ENCODE peak calls at places on chromosomes 2 and 18, in six cellular contexts. One of them, this sample, is unnamed.

GRCh38 chr2:170816499-170817246 is at the start of gene GAD1:
- DNase-seq in lower lobe of right lung: peak; percentile 70
- DNase-seq in GM06990: peak; percentile 59
- DNase-seq in stomach: peak; percentile 81
- DNase-seq in GM12864: peak; percentile 22
- DNase-seq in testis: peak; percentile 87
- DNase-seq in this sample: peak; percentile 88

GRCh38 chr2:246489-247145 is 17.2 kb downstream of the SH3YL1 start:
- DNase-seq in lower lobe of right lung: no peak
- DNase-seq in stomach: no peak
- DNase-seq in GM12864: no peak
- DNase-seq in testis: peak; percentile 21
- DNase-seq in GM06990: no peak
- DNase-seq in this sample: peak; percentile 77

GRCh38 chr2:238169021-238169707 is 10.4 kb downstream of the ERFE start:
- DNase-seq in GM06990: no peak
- DNase-seq in lower lobe of right lung: no peak
- DNase-seq in stomach: no peak
- DNase-seq in testis: no peak
- DNase-seq in GM12864: no peak
- DNase-seq in this sample: peak; percentile 50

GRCh38 chr2:3316456-3317276 is 61.0 kb downstream of the EIPR1 start:
- DNase-seq in GM12864: no peak
- DNase-seq in GM06990: no peak
- DNase-seq in testis: no peak
- DNase-seq in lower lobe of right lung: peak; percentile 6
- DNase-seq in stomach: no peak
- DNase-seq in this sample: peak; percentile 4

GRCh38 chr2:45681675-45682074 is 30.2 kb downstream of the PRKCE start:
- DNase-seq in GM06990: no peak
- DNase-seq in lower lobe of right lung: no peak
- DNase-seq in stomach: peak; percentile 39
- DNase-seq in GM12864: no peak
- DNase-seq in testis: no peak
- DNase-seq in this sample: peak; percentile 3

GRCh38 chr18:7000484-7001096 is 117.0 kb downstream of the LAMA1 start:
- DNase-seq in GM12864: no peak
- DNase-seq in GM06990: no peak
- DNase-seq in testis: no peak
- DNase-seq in lower lobe of right lung: no peak
- DNase-seq in stomach: no peak
- DNase-seq in this sample: peak; percentile 4

GRCh38 chr18:74803769-74804168 is 206.1 kb downstream of the ZNF407 start:
- DNase-seq in testis: peak; percentile 33
- DNase-seq in lower lobe of right lung: no peak
- DNase-seq in GM12864: no peak
- DNase-seq in GM06990: no peak
- DNase-seq in stomach: no peak
- DNase-seq in this sample: no peak

GRCh38 chr18:48475635-48476549 is 62.9 kb upstream of the CTIF start:
- DNase-seq in lower lobe of right lung: no peak
- DNase-seq in testis: peak; percentile 67
- DNase-seq in GM06990: no peak
- DNase-seq in stomach: peak; percentile 53
- DNase-seq in GM12864: peak; percentile 27
- DNase-seq in this sample: peak; percentile 78

GRCh38 chr2:29489568-29489967 is 374.4 kb downstream of the CLIP4 start:
- DNase-seq in GM12864: no peak
- DNase-seq in GM06990: no peak
- DNase-seq in stomach: no peak
- DNase-seq in testis: no peak
- DNase-seq in lower lobe of right lung: no peak
- DNase-seq in this sample: no peak

GRCh38 chr2:152376385-152376784 is 41.4 kb downstream of the FMNL2 start:
- DNase-seq in lower lobe of right lung: no peak
- DNase-seq in testis: no peak
- DNase-seq in GM06990: no peak
- DNase-seq in GM12864: no peak
- DNase-seq in stomach: peak; percentile 48
- DNase-seq in this sample: no peak

GRCh38 chr2:109345653-109346165 is 216.7 kb downstream of the SH3RF3 start:
- DNase-seq in stomach: no peak
- DNase-seq in testis: no peak
- DNase-seq in lower lobe of right lung: no peak
- DNase-seq in GM12864: no peak
- DNase-seq in GM06990: no peak
- DNase-seq in this sample: no peak

GRCh38 chr2:25078171-25079049 is 36.5 kb downstream of the EFR3B start:
- DNase-seq in testis: no peak
- DNase-seq in GM12864: no peak
- DNase-seq in stomach: no peak
- DNase-seq in GM06990: no peak
- DNase-seq in lower lobe of right lung: no peak
- DNase-seq in this sample: no peak

GRCh38 chr2:96485751-96486643 is 19.2 kb downstream of the NEURL3 start:
- DNase-seq in stomach: peak; percentile 82
- DNase-seq in GM12864: peak; percentile 89
- DNase-seq in testis: peak; percentile 75
- DNase-seq in lower lobe of right lung: peak; percentile 84
- DNase-seq in GM06990: peak; percentile 86
- DNase-seq in this sample: peak; percentile 23
- H3K4me3 ChIP-seq in stomach: peak overlapping the region; percentile 38
- H3K4me3 ChIP-seq in GM12864: peak overlapping the region; percentile 75
- H3K4me3 ChIP-seq in testis: peak overlapping the region; percentile 31
- H3K4me3 ChIP-seq in lower lobe of right lung: peak overlapping the region; percentile 58
- H3K4me3 ChIP-seq in GM06990: peak overlapping the region; percentile 77
- H3K4me3 ChIP-seq in this sample: peak overlapping the region; percentile 15

DNA sequence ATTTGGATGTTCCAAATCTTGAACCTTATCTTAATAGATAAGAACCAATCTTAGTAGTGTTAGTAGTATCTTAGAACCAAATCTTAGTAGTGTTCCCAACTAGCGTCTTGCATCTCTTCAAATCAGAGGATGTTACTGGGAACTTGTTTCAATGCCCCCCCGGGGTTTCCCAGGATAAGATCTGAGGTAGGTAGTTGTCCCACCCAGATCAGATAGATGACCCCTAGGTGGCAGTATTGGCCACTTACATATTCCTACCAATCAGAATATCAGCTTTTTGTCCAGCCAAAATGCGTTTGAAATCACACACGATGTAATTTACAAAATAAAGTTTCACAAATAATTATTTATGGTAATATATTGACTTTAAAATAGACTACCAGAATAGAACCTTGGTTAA is 314.8 kb downstream of the MBD2 start:
- DNase-seq in GM06990: no peak
- DNase-seq in stomach: no peak
- DNase-seq in GM12864: peak; percentile 15
- DNase-seq in lower lobe of right lung: no peak
- DNase-seq in testis: peak; percentile 44
- DNase-seq in this sample: peak; percentile 55
- TF ChIP-seq CTCF in GM06990: peak; percentile 69
- TF ChIP-seq CTCF in stomach: no peak
- TF ChIP-seq CTCF in GM12864: peak; percentile 62
- TF ChIP-seq CTCF in lower lobe of right lung: peak; percentile 45
- TF ChIP-seq CTCF in testis: no peak
- TF ChIP-seq CTCF in this sample: peak; percentile 69

DNA sequence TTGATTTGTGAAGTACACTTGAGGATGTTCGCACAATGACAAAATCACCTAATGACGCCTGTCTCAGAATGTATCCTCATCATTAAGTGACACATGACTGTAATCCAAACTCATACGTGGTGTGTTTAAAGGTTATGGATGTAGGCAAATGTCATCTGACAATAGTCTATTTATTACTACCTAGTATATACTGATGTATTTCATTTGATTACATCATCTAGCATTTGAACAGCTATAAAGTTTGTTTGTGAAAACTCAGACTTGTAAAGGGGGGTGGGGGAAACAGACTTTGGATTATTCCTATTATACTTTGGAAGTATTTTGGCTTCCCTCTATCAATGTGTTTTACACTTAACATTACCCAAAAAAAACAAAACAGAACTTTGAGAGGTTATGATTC is 129.9 kb downstream of the TANC1 start:
- DNase-seq in testis: no peak
- DNase-seq in lower lobe of right lung: no peak
- DNase-seq in GM12864: no peak
- DNase-seq in stomach: no peak
- DNase-seq in GM06990: no peak
- DNase-seq in this sample: no peak
- H3K4me3 ChIP-seq in testis: no peak overlapping the region
- H3K4me3 ChIP-seq in lower lobe of right lung: no peak overlapping the region
- H3K4me3 ChIP-seq in GM12864: no peak overlapping the region
- H3K4me3 ChIP-seq in stomach: no peak overlapping the region
- H3K4me3 ChIP-seq in GM06990: no peak overlapping the region
- H3K4me3 ChIP-seq in this sample: no peak overlapping the region

GRCh38 chr2:178193823-178194599 is at the start of gene OSBPL6:
- DNase-seq in testis: peak; percentile 76
- DNase-seq in GM06990: peak; percentile 82
- DNase-seq in stomach: peak; percentile 81
- DNase-seq in lower lobe of right lung: peak; percentile 83
- DNase-seq in GM12864: no peak
- DNase-seq in this sample: peak; percentile 90
- TF ChIP-seq CTCF in testis: peak; percentile 19
- TF ChIP-seq CTCF in GM06990: no peak
- TF ChIP-seq CTCF in stomach: peak; percentile 30
- TF ChIP-seq CTCF in lower lobe of right lung: peak; percentile 43
- TF ChIP-seq CTCF in GM12864: peak; percentile 17
- TF ChIP-seq CTCF in this sample: no peak

GRCh38 chr2:169732583-169733358 is 861 bp upstream of the KLHL23 start:
- DNase-seq in stomach: no peak
- DNase-seq in GM12864: no peak
- DNase-seq in GM06990: no peak
- DNase-seq in lower lobe of right lung: no peak
- DNase-seq in testis: no peak
- DNase-seq in this sample: no peak
- H3K4me3 ChIP-seq in stomach: peak overlapping the region; percentile 79
- H3K4me3 ChIP-seq in GM12864: peak overlapping the region; percentile 81
- H3K4me3 ChIP-seq in GM06990: peak overlapping the region; percentile 74
- H3K4me3 ChIP-seq in lower lobe of right lung: peak overlapping the region; percentile 80
- H3K4me3 ChIP-seq in testis: peak overlapping the region; percentile 60
- H3K4me3 ChIP-seq in this sample: peak overlapping the region; percentile 71

DNA sequence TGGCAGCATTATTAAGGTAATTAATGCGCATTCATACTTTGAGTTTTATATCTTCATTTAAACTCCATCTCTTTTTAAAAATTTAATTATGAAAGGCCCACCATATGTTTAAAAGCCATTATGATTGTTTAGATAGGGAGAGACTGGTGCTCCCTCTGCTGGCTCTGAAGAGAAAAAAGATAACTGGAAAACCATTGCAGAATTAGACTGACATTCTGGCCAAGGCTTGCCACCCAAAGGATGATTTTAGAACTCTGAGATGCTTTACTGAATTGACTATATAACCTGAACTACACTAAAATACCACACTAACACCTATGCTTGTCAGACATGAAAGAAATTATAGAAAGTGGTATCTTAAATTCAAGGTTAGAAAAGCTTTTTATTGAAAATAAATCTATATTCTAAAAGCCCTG is 127.6 kb upstream of the SPOPL start:
- DNase-seq in stomach: no peak
- DNase-seq in GM12864: no peak
- DNase-seq in GM06990: no peak
- DNase-seq in testis: peak; percentile 22
- DNase-seq in lower lobe of right lung: no peak
- DNase-seq in this sample: peak; percentile 47
- TF ChIP-seq CTCF in stomach: peak; percentile 31
- TF ChIP-seq CTCF in GM12864: peak; percentile 53
- TF ChIP-seq CTCF in GM06990: peak; percentile 64
- TF ChIP-seq CTCF in testis: peak; percentile 41
- TF ChIP-seq CTCF in lower lobe of right lung: peak; percentile 64
- TF ChIP-seq CTCF in this sample: peak; percentile 84

DNA sequence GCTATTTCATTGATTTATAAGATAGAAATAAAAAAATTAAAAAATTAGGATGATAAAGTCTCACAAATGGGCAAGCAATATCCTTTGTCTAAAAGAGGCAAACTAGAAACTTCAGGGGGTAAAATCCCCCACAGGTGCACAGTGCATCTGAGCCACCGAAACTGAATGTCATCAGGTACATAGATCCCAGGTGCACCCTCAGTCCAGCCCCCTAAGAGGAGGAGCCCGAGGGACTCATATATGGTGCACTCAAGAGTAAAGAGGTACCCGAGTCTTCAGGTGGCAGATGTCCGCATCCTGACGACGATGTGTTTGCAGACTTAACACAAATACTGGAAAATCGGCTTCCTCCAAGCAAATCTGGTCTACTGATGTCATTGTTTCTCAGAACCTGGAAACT is 11.3 kb downstream of the QPCT start:
- DNase-seq in lower lobe of right lung: no peak
- DNase-seq in GM12864: no peak
- DNase-seq in testis: no peak
- DNase-seq in GM06990: no peak
- DNase-seq in stomach: no peak
- DNase-seq in this sample: no peak
- H3K4me3 ChIP-seq in lower lobe of right lung: no peak overlapping the region
- H3K4me3 ChIP-seq in GM12864: no peak overlapping the region
- H3K4me3 ChIP-seq in testis: no peak overlapping the region
- H3K4me3 ChIP-seq in GM06990: no peak overlapping the region
- H3K4me3 ChIP-seq in stomach: no peak overlapping the region
- H3K4me3 ChIP-seq in this sample: no peak overlapping the region